ENCODE peak calls at places on chromosomes 4 and X, in six cellular contexts. N, H, J, Q, S and P are unnamed samples. For H3K36me3 and H3K9me3, the result is how much of the 10 kb centered on the place peaks cover.

GRCh38 chr4:54493862-54494261 is 163.9 kb upstream of the KIT start:
- DNase-seq in S (no peak), H (no peak), N (no peak), Q (peak), J (peak), P (no peak)

GRCh38 chrX:68710870-68711576 is 63.6 kb downstream of the STARD8 start:
- DNase-seq in N (no peak), Q (peak), S (peak), J (peak), H (no peak), P (peak)

GRCh38 chr4:142559986-142560385 is 286.1 kb downstream of the INPP4B start:
- DNase-seq in Q (no peak), S (no peak), H (no peak), N (no peak), J (no peak), P (no peak)

GRCh38 chr4:169615467-169616106 is 3.2 kb upstream of the NEK1 start:
- DNase-seq in N (no peak), S (no peak), H (no peak), J (peak), Q (peak), P (no peak)

GRCh38 chrX:71930298-71930697 is 19.7 kb downstream of the NHSL2 start:
- DNase-seq in N (no peak), S (no peak), H (no peak), J (no peak), Q (no peak), P (no peak)

GRCh38 chrX:2677764-2678163 is 13.3 kb upstream of the CD99 start:
- DNase-seq in S (peak), J (peak), Q (peak), H (peak), N (peak), P (peak)

GRCh38 chr4:85806346-85806745 is 331.4 kb downstream of the ARHGAP24 start:
- DNase-seq in N (no peak), H (no peak), Q (no peak), J (no peak), S (no peak), P (no peak)

GRCh38 chr4:122309988-122310626 is 68.7 kb upstream of the ADAD1 start:
- DNase-seq in J (peak), H (no peak), N (no peak), Q (peak), S (no peak), P (no peak)

GRCh38 chr4:7660176-7660540 is 225.4 kb upstream of the PSAPL1 start:
- DNase-seq in H (no peak), J (no peak), S (no peak), Q (no peak), N (no peak), P (no peak)

GRCh38 chrX:154136627-154137161 is 7.3 kb upstream of the OPN1LW start:
- DNase-seq in Q (peak), J (peak), H (peak), N (peak), S (peak), P (peak)

GRCh38 chr4:128358231-128358902 is 70.8 kb upstream of the PGRMC2 start:
- DNase-seq in J (peak), N (no peak), S (no peak), Q (no peak), H (no peak), P (no peak)

GRCh38 chrX:73561791-73562190 is 1.2 kb upstream of the CHIC1 start:
- DNase-seq in S (no peak), H (no peak), Q (no peak), N (no peak), J (peak), P (no peak)

GRCh38 chr4:176767183-176767582 is 25.5 kb downstream of the VEGFC start:
- DNase-seq in S (no peak), H (no peak), J (peak), Q (no peak), N (no peak), P (no peak)

GRCh38 chr4:74426101-74426500 is 18.8 kb upstream of the AREG start:
- DNase-seq in H (no peak), S (no peak), J (peak), N (no peak), Q (no peak), P (no peak)

GRCh38 chr4:80913381-80913780 is 117.1 kb upstream of the BMP3 start:
- DNase-seq in Q (no peak), N (no peak), H (no peak), J (no peak), S (no peak), P (no peak)

GRCh38 chr4:41750624-41751324 is 2.2 kb upstream of the PHOX2B start:
- DNase-seq in H (no peak), Q (no peak), N (no peak), S (no peak), J (no peak), P (no peak)

GRCh38 chr4:76747613-76748012 is 150.3 kb downstream of the SOWAHB start:
- DNase-seq in S (no peak), N (no peak), H (no peak), J (peak), Q (no peak), P (no peak)

GRCh38 chr4:76750716-76751115 is 147.2 kb downstream of the SOWAHB start:
- DNase-seq in S (no peak), Q (no peak), J (no peak), N (no peak), H (no peak), P (no peak)

GRCh38 chr4:76751612-76752343 is 146.2 kb downstream of the SOWAHB start:
- DNase-seq in Q (no peak), N (no peak), J (no peak), H (no peak), S (no peak), P (no peak)

GRCh38 chr4:76748649-76749048 is 149.3 kb downstream of the SOWAHB start:
- DNase-seq in H (no peak), Q (peak), S (peak), N (peak), J (peak), P (peak)

GRCh38 chr4:76749361-76749760 is 148.6 kb downstream of the SOWAHB start:
- DNase-seq in S (no peak), Q (no peak), J (no peak), N (no peak), H (no peak), P (no peak)
- H3K36me3 ChIP-seq in S (under half), Q (under half), J (under half), N (under half), H (under half), P (under half)

GRCh38 chrX:9317174-9317573 is 147.7 kb upstream of the TBL1X start:
- DNase-seq in N (no peak), H (no peak), Q (no peak), S (no peak), J (no peak), P (no peak)

GRCh38 chrX:9316096-9316495 is 148.8 kb upstream of the TBL1X start:
- DNase-seq in S (no peak), Q (no peak), H (no peak), J (no peak), N (no peak), P (no peak)

GRCh38 chrX:9318213-9318612 is 146.6 kb upstream of the TBL1X start:
- DNase-seq in H (no peak), J (no peak), N (no peak), S (no peak), Q (peak), P (no peak)

GRCh38 chrX:9320940-9321339 is 143.9 kb upstream of the TBL1X start:
- DNase-seq in S (no peak), N (no peak), H (no peak), Q (peak), J (peak), P (no peak)

DNA sequence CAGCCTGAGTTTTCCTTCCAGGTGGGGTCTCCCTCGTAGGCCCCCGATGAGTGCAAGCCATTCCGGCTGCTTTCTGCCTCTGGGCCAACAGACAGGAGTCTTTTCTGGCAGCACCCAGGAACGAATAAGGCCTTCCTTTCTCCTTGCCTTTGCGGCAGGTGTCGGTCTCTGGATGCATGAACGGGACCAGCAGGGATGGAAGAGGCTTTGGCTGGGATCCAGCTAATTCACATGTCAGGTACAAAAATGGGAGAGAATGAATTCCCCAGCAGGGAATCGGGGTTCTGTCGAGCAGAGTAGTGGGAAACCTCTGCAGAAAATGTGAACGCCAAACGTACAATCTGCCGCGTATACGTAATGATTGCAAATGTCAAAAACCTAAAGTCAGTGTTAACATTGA is 146.1 kb upstream of the TBL1X start:
- DNase-seq in Q (no peak), S (no peak), J (no peak), N (no peak), H (no peak), P (no peak)
- H3K9me3 ChIP-seq in Q (under half), S (under half), J (under half), N (under half), H (under half), P (under half)

GRCh38 chr4:184400375-184400870 is 73.9 kb downstream of the IRF2 start:
- DNase-seq in J (peak), N (no peak), S (no peak), Q (peak), H (peak), P (peak)
- TF ChIP-seq CTCF in J (peak), N (no peak), S (no peak), Q (no peak), H (no peak), P (peak)

GRCh38 chr4:39319678-39320077 is 46.5 kb downstream of the RFC1 start:
- DNase-seq in Q (peak), S (no peak), H (no peak), N (no peak), J (peak), P (no peak)

GRCh38 chr4:39324446-39324845 is 41.7 kb downstream of the RFC1 start:
- DNase-seq in Q (no peak), N (no peak), S (no peak), J (no peak), H (no peak), P (no peak)

GRCh38 chr4:39323836-39324235 is 42.3 kb downstream of the RFC1 start:
- DNase-seq in N (no peak), S (no peak), J (no peak), H (no peak), Q (no peak), P (no peak)

GRCh38 chr4:39324897-39325613 is 41.1 kb downstream of the RFC1 start:
- DNase-seq in Q (no peak), J (no peak), S (no peak), N (no peak), H (no peak), P (no peak)

DNA sequence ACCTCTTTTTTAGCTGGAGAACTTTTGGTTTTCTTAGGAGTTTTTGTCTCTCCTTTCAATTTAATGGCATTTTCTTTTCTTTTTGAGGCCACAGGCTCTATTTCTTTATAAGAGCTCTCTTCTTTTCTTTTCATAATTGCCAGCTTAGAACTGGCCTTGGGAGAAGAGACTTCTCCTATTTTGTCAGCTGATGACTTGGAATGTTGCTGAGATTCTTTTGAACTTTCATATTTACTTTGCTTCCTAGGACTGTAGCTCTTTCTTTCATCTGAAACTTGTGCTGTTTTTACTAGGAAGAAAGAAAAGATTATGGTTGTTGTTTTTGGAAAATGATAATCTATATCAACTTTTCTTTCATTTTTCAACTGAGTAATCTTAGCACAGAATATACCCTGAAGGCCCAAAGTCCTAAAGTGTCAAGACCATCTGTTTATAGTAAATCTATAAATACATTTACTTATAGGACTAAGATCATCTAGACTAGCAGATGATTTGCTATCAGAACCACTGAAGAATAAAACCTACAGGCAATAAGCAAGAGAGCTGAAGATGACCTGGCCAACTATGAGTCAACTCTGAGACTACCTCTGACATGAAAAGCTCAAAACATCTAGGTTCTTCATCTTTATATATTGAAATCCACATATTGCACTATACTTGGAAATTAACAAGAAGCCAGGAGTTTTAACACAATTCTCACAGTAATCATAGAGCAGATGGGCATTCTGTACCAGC is 45.6 kb downstream of the RFC1 start:
- DNase-seq in J (peak), S (no peak), Q (peak), H (no peak), N (no peak), P (no peak)
- H3K36me3 ChIP-seq in J (under half), S (under half), Q (under half), H (under half), N (under half), P (under half)

DNA sequence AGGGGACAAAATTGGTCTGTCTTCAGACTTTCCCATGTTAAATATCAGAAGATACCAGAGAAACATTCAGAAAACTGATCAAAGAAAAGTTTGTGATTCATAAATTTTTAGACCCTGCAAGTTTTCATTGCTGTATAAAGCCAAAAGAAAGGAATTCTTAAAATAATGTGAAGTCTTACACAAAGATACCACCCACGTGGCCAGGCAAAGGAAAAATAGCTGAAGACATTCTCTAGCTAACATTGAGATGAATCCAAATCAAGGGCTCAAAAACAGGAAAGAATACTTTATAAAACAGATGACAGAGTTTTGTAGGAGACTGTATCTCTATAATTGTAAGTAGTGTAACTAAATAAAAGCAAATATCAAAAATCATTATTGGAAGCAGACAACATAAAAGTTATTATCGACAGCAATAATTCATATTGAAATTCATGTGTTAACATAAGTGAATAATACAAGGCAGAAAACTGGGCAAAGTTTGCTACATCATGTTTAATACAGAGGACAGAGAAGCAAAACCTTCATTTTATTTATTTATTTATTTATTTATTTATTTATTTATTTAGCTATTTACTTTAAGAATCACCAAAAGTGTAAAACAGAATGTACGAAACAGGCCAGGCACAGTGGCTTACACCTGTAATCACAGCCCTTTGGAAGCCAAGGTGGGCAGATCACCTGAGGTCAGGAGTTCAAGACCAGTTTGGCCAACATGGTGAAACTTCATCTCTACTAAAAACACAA is 204.6 kb upstream of the SLIT2 start:
- DNase-seq in H (no peak), J (peak), S (no peak), N (no peak), Q (no peak), P (no peak)
- H3K9me3 ChIP-seq in H (under half), J (under half), S (under half), N (under half), Q (under half), P (under half)

GRCh38 chr4:133320576-133321170 is 171.6 kb downstream of the PCDH10 start:
- DNase-seq in Q (peak), N (no peak), H (no peak), S (peak), J (peak), P (no peak)
- TF ChIP-seq CTCF in Q (peak), N (peak), H (no peak), S (no peak), J (peak), P (peak)

GRCh38 chr4:675980-676870 is 1.9 kb downstream of the MYL5 start:
- DNase-seq in Q (no peak), N (peak), J (no peak), S (peak), H (no peak), P (no peak)
- H3K36me3 ChIP-seq in Q (under half), N (under half), J (under half), S (under half), H (under half), P (under half)

DNA sequence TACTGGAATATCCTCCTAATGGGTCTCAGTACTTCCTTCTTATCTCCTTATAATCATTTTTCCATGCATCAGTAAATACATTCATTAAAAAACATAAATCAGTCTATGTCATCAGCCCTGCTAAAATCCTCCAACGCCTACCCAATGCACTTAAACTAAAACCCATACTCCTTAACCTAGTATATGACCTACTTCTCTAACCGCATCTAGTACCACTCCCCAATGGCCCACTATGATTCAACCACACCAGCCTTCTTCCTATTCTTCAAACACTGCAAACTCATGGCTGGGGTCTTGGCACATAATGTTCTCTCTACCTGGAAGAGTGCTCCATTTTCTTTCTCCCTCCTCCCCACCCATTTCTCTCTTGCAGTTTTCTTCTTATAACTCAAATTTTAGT is 18.7 kb downstream of the TEC start:
- DNase-seq in H (no peak), Q (no peak), N (no peak), J (no peak), S (no peak), P (no peak)
- H3K9me3 ChIP-seq in H (under half), Q (under half), N (under half), J (under half), S (under half), P (under half)

DNA sequence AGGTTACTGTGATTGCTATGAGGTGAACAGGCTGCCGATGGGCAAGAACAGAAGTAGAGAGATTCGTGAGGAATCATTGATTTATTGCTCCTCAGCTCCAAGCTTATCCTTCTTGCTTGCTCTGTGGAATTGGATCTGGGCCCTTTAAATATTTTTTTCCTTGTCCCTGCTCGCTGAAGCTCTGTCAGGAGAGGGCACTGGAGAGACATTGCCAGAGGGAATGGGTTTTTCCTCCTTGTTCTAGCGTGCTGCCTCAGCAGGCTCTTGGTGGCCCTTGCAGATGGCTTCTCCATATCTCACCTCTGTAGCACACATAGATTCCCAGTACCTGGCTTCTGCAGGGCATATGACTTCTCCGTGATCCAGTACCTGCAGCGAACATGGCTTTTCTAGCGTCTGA is 67.4 kb downstream of the CNGA2 start:
- DNase-seq in S (peak), J (no peak), Q (no peak), H (no peak), N (no peak), P (no peak)
- TF ChIP-seq CTCF in S (no peak), J (peak), Q (peak), H (no peak), N (no peak), P (no peak)